ENCODE peak calls at places on chromosomes 7 and 10, in eight cellular contexts. E, X, C, P, H, V, I and M are unnamed samples.

GRCh38 chr10:78777466-78778256 is 291.1 kb upstream of the ZMIZ1 start:
- DNase-seq in E (no peak), X (peak), C (no peak), P (no peak), H (no peak), V (no peak), I (no peak), M (no peak)

GRCh38 chr7:159004411-159004810 is 140.3 kb downstream of the VIPR2 start:
- DNase-seq in E (no peak), X (no peak), C (no peak), P (no peak), H (no peak), V (no peak), I (no peak), M (no peak)

GRCh38 chr10:62021116-62021515 is 119.6 kb downstream of the ARID5B start:
- DNase-seq in E (no peak), X (no peak), C (no peak), P (no peak), H (no peak), V (no peak), I (no peak), M (no peak)

GRCh38 chr10:12726971-12727831 is 274.3 kb downstream of the CCDC3 start:
- DNase-seq in E (no peak), X (no peak), C (no peak), P (no peak), H (no peak), V (no peak), I (no peak), M (no peak)

GRCh38 chr10:104478380-104478779 is 124.7 kb downstream of the CFAP58 start:
- DNase-seq in E (no peak), X (no peak), C (no peak), P (no peak), H (no peak), V (no peak), I (no peak), M (no peak)

GRCh38 chr7:4931932-4932331 is 27.1 kb downstream of the MMD2 start:
- DNase-seq in E (no peak), X (no peak), C (peak), P (peak), H (no peak), V (no peak), I (no peak), M (no peak)

GRCh38 chr7:2037301-2037804 is 195.4 kb downstream of the MAD1L1 start:
- DNase-seq in E (no peak), X (no peak), C (no peak), P (no peak), H (no peak), V (no peak), I (peak), M (no peak)

GRCh38 chr10:62244785-62245595 is 23.7 kb downstream of the RTKN2 start:
- DNase-seq in E (no peak), X (no peak), C (no peak), P (no peak), H (peak), V (no peak), I (no peak), M (peak)

GRCh38 chr7:23012797-23013714 is 874 bp downstream of the HYCC1 start:
- DNase-seq in E (no peak), X (peak), C (no peak), P (peak), H (peak), V (no peak), I (peak), M (peak)

GRCh38 chr7:149239345-149240143 is at the start of gene ZNF212:
- DNase-seq in E (peak), X (peak), C (peak), P (peak), H (peak), V (peak), I (peak), M (peak)
- TF ChIP-seq POLR2A in E (peak), X (peak), C (no peak), P (no peak), H (peak), V (peak), I (no peak), M (peak)

GRCh38 chr10:5895365-5895764 is 5.3 kb downstream of the FBH1 start:
- DNase-seq in E (no peak), X (no peak), C (no peak), P (no peak), H (no peak), V (no peak), I (no peak), M (no peak)

GRCh38 chr10:5896765-5897340 is 6.8 kb downstream of the FBH1 start:
- DNase-seq in E (no peak), X (no peak), C (peak), P (no peak), H (no peak), V (no peak), I (no peak), M (peak)

GRCh38 chr10:5896208-5896607 is 6.2 kb downstream of the FBH1 start:
- DNase-seq in E (no peak), X (no peak), C (peak), P (no peak), H (no peak), V (no peak), I (no peak), M (no peak)

GRCh38 chr10:5894873-5895272 is 4.8 kb downstream of the FBH1 start:
- DNase-seq in E (no peak), X (no peak), C (no peak), P (no peak), H (peak), V (no peak), I (no peak), M (peak)

GRCh38 chr10:5895804-5896203 is 5.8 kb downstream of the FBH1 start:
- DNase-seq in E (no peak), X (no peak), C (peak), P (no peak), H (no peak), V (peak), I (no peak), M (peak)
- TF ChIP-seq POLR2A in E (no peak), X (no peak), C (no peak), P (no peak), H (no peak), V (no peak), I (no peak), M (no peak)

GRCh38 chr7:31953432-31953831 is 116.8 kb downstream of the PDE1C start:
- DNase-seq in E (no peak), X (no peak), C (no peak), P (no peak), H (no peak), V (no peak), I (no peak), M (no peak)
- TF ChIP-seq POLR2A in E (no peak), X (no peak), C (no peak), P (no peak), H (no peak), V (no peak), I (no peak), M (no peak)

GRCh38 chr10:101031796-101032636 is 982 bp downstream of the SFXN3 start:
- DNase-seq in E (peak), X (peak), C (peak), P (peak), H (no peak), V (peak), I (peak), M (peak)
- TF ChIP-seq POLR2A in E (no peak), X (peak), C (no peak), P (no peak), H (no peak), V (no peak), I (no peak), M (no peak)

DNA sequence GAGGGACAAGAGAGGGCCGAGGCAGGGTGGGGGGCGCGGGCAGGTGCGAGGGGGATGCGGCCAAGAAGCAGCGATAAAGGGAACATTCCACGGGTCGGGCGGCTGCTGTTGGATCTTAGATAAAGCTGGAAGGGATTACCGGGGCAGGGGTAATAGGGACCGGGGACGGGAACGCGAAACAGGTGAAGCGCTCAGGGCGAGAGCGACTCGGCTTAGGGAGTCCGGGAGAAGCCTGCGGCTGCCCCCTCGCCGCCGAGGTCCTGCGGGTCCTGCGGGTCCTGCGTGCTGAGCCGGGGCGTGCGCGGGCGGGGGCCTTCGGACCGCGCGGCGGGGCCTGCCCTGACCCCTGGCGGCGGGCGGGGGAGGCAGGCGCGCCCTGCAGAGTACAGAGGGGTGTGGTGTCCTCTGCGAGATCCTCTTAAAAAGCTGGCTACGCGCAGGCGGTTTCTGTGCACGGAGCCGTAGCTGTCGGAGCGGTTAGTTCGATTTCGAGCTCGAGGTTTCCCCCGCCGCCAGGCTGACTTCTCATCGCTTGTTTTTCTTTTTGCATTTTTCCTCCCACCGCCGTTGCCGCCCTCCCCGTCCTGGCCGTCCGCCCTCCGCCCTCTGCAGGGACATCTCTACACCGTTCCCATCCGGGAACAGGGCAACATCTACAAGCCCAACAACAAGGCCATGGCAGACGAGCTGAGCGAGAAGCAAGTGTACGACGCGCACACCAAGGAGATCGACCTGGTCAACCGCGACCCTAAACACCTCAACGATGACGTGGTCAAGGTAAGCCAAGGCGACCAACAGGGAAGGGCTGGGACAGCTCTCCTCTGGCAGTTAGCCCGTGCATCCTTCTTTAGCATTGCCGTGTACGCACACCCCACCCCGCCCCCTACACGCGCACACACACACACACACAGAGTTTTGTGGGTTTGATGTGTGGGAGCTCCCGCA is 1.3 kb downstream of the CAV1 start:
- DNase-seq in E (peak), X (peak), C (peak), P (peak), H (peak), V (peak), I (peak), M (peak)
- TF ChIP-seq POLR2A in E (no peak), X (peak), C (no peak), P (no peak), H (no peak), V (no peak), I (no peak), M (no peak)

DNA sequence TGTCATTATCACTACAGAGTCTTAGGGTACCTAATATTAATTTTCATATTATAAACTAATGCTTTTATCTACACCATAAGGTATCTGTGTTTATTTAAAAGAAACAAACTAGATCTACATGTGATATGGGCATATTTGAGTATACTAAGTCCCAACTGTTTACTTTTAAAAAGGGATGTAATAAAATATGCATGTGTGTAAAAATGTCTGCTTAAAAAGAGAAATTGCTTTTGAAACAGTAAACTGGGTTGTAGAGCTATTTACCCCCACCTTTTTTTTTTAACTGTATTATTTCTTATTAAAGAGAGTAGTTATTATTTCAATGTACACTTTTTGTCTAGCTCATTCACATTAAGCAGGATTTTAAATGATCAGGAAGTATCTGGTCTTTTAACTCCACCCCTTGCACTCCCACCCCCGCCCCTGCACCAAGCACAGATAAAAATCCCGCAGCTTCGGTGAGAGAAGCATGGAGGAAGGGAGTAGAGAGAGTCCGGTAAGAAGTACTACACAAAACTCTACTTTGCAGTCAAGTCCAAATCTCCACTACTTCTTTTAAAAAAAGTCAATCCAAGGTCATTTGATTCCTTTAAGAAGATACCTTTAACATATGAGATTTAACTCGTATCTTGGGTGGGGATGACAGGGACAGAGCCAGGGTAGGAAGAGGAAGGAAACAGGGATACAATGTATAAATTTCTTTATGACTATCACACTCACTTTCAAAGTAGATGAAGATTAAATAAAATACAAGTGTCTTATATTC is 131.9 kb downstream of the NRBF2 start:
- DNase-seq in E (no peak), X (no peak), C (no peak), P (no peak), H (peak), V (no peak), I (no peak), M (peak)
- TF ChIP-seq POLR2A in E (no peak), X (peak), C (no peak), P (peak), H (peak), V (peak), I (no peak), M (peak)

DNA sequence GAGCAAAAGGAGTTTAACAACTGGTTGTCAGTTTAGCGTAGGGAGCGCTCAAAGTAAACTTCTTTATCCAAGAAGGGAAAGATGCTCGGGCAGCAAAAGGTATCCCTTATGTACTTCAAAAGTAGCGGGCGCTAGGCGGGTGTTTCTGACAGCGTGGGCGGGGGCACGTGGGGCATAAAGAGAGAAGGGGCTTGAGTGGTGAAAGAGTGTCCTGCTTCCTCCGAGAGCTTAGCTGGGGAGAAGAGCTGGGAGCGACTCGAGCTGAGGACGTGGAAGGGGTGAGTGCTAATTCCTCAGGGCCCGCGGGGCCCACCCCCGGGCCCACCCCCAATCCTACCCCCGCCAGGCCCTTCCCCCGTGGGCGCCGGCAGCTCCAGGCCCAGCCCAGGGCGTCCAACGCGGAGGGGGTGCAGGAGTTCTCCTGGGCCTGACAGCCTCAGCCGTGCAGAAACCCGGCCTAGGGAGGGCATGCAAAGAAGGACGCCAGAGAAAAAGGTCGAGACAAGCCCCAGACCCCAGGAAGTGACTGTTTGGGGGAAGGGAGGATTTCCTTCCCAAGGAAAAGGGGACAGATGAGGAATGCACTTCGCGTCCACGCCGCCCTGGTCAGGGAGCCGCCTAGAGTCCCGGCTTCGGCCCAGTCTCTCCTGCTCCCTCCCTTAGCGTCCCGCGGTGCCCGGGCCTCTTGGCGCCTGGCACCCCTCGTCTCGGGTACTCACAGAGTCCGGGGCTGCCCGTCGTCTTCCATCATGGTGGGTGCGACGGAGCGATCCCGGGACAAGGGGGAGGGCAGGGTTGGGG is 849 bp downstream of the TIAL1 start:
- DNase-seq in E (no peak), X (peak), C (peak), P (peak), H (peak), V (peak), I (peak), M (peak)
- TF ChIP-seq POLR2A in E (no peak), X (no peak), C (no peak), P (no peak), H (no peak), V (peak), I (no peak), M (no peak)

GRCh38 chr7:130912910-130913720 is 179.1 kb upstream of the KLF14 start:
- DNase-seq in E (no peak), X (peak), C (peak), P (no peak), H (peak), V (no peak), I (peak), M (peak)
- TF ChIP-seq POLR2A in E (no peak), X (peak), C (no peak), P (no peak), H (peak), V (peak), I (no peak), M (peak)